ENCODE peak calls at places on chromosomes 7 and 10, in nine cellular contexts. R is ureter; B is activated naive CD4-positive, alpha-beta T cell treated with anti-CD3 and anti-CD28 coated beads for 36 hours; H is thyroid gland; M is myocyte; Z is hypothalamus; A is naive thymus-derived CD4-positive, alpha-beta T cell; F is HuH-7.5; Q is Calu3. N is an unnamed sample.

GRCh38 chr7:88985309-88985708 is 189.8 kb upstream of the TEX47 start:
- DNase-seq in Z (no peak), H (no peak), F (no peak), A (no peak), Q (no peak), R (no peak), B (no peak), M (no peak), N (no peak)

GRCh38 chr7:44375236-44375699 is 49.9 kb upstream of the CAMK2B start:
- DNase-seq in R (no peak), F (no peak), H (peak; percentile 30), A (no peak), M (no peak), Z (no peak), Q (peak; percentile 59), B (no peak), N (no peak)

GRCh38 chr7:159022238-159022993 is 122.3 kb downstream of the VIPR2 start:
- DNase-seq in Z (no peak), F (no peak), A (no peak), R (no peak), Q (no peak), M (no peak), B (no peak), H (no peak), N (no peak)

GRCh38 chr10:36277459-36277858 is 635.4 kb upstream of the FZD8 start:
- DNase-seq in B (no peak), Z (no peak), F (no peak), A (no peak), M (no peak), H (no peak), Q (no peak), R (no peak), N (no peak)

GRCh38 chr7:93889261-93889660 is 1.3 kb downstream of the TFPI2 start:
- DNase-seq in Z (no peak), A (no peak), B (no peak), R (no peak), Q (no peak), F (no peak), M (no peak), H (no peak), N (no peak)

GRCh38 chr7:94251-94801 is 98.0 kb upstream of the FAM20C start:
- DNase-seq in Z (no peak), A (no peak), F (no peak), R (no peak), B (no peak), Q (no peak), M (no peak), H (peak; percentile 33), N (no peak)

GRCh38 chr10:51747211-51747610 is 47.8 kb upstream of the CSTF2T start:
- DNase-seq in Q (no peak), H (no peak), B (no peak), F (no peak), M (no peak), R (no peak), A (no peak), Z (no peak), N (no peak)

GRCh38 chr10:84194424-84195043 is at the start of gene CDHR1:
- DNase-seq in B (peak; percentile 57), A (no peak), Z (no peak), Q (no peak), H (peak; percentile 42), M (peak; percentile 18), R (no peak), F (no peak), N (no peak)

GRCh38 chr10:132257271-132257670 is 50.5 kb downstream of the STK32C start:
- DNase-seq in F (no peak), Q (no peak), A (no peak), M (peak; percentile 39), R (no peak), Z (no peak), H (no peak), B (peak; percentile 52), N (no peak)

GRCh38 chr7:40027545-40027944 is 77.5 kb downstream of the CDK13 start:
- DNase-seq in B (no peak), Z (no peak), R (no peak), A (no peak), H (no peak), Q (no peak), M (no peak), F (no peak), N (no peak)

GRCh38 chr10:571643-572042 is 117.8 kb downstream of the DIP2C start:
- DNase-seq in R (no peak), F (no peak), M (no peak), H (no peak), Z (no peak), B (no peak), A (no peak), Q (no peak), N (no peak)

GRCh38 chr7:68420342-68420750 is 1177.9 kb upstream of the AUTS2 start:
- DNase-seq in A (no peak), R (no peak), B (no peak), H (no peak), F (no peak), Z (no peak), Q (no peak), M (no peak), N (no peak)